ENCODE peak calls at places on chromosomes 16 and 17, in five cellular contexts. J, F, P, C and L are unnamed samples.

GRCh38 chr17:67289174-67289876 is 44.3 kb upstream of the HELZ start:
- DNase-seq in F (no peak), C (peak; percentile 85), J (peak; percentile 81), P (peak; percentile 85), L (peak; percentile 61)

GRCh38 chr16:23668225-23668624 is 10.5 kb upstream of the PLK1 start:
- DNase-seq in C (no peak), J (no peak), P (no peak), F (no peak), L (no peak)

GRCh38 chr16:51508813-51509212 is 357.7 kb upstream of the SALL1 start:
- DNase-seq in F (no peak), P (no peak), C (no peak), J (no peak), L (no peak)

GRCh38 chr17:39643271-39643670 is 6.3 kb downstream of the STARD3 start:
- DNase-seq in C (no peak), F (no peak), P (peak; percentile 28), J (peak; percentile 56), L (no peak)

GRCh38 chr16:11367483-11367906 is 22.2 kb downstream of the RMI2 start:
- DNase-seq in P (no peak), J (no peak), C (no peak), F (no peak), L (no peak)

GRCh38 chr16:80739523-80739922 is 64.9 kb downstream of the CDYL2 start:
- DNase-seq in P (no peak), F (no peak), C (no peak), J (no peak), L (no peak)

GRCh38 chr17:6753006-6753445 is 2.8 kb upstream of the XAF1 start:
- DNase-seq in P (peak; percentile 87), C (peak; percentile 33), F (no peak), J (peak; percentile 71), L (peak; percentile 14)

GRCh38 chr16:1999866-2000514 is 9.6 kb downstream of the ZNF598 start:
- DNase-seq in P (no peak), C (no peak), J (no peak), F (no peak), L (no peak)

GRCh38 chr17:68334393-68334792 is 43.1 kb downstream of the ARSG start:
- DNase-seq in F (no peak), C (no peak), P (no peak), J (no peak), L (no peak)

GRCh38 chr16:53142823-53143568 is 88.2 kb downstream of the CHD9 start:
- DNase-seq in J (no peak), C (no peak), F (no peak), P (no peak), L (no peak)

GRCh38 chr16:81524382-81524781 is 79.8 kb downstream of the CMIP start:
- DNase-seq in F (no peak), P (no peak), C (no peak), J (no peak), L (no peak)

GRCh38 chr16:49923411-49923810 is 67.5 kb upstream of the ZNF423 start:
- DNase-seq in C (no peak), F (no peak), J (no peak), P (no peak), L (no peak)

GRCh38 chr17:72953621-72954020 is 138.9 kb downstream of the SLC39A11 start:
- DNase-seq in F (no peak), P (no peak), C (no peak), J (no peak), L (no peak)

GRCh38 chr16:77660311-77660710 is 62.0 kb upstream of the NUDT7 start:
- DNase-seq in P (peak; percentile 81), J (no peak), C (no peak), F (no peak), L (no peak)

GRCh38 chr16:54591816-54592246 is 305.2 kb upstream of the IRX3 start:
- DNase-seq in J (no peak), F (no peak), P (no peak), C (no peak), L (no peak)

GRCh38 chr16:56108724-56109123 is 82.6 kb upstream of the GNAO1 start:
- DNase-seq in C (no peak), F (no peak), P (no peak), J (no peak), L (no peak)

GRCh38 chr17:2366747-2367494 is 29.6 kb downstream of the SGSM2 start:
- DNase-seq in F (no peak), C (no peak), P (no peak), J (no peak), L (no peak)

GRCh38 chr16:14007460-14007859 is 63.7 kb upstream of the MRTFB start:
- DNase-seq in F (no peak), P (peak; percentile 74), J (no peak), C (no peak), L (no peak)

GRCh38 chr16:14186954-14187306 is 115.8 kb downstream of the MRTFB start:
- DNase-seq in J (no peak), P (peak; percentile 16), F (no peak), C (no peak), L (peak; percentile 7)

GRCh38 chr16:49010879-49011278 is 270.8 kb downstream of the CBLN1 start:
- DNase-seq in C (no peak), J (no peak), F (no peak), P (no peak), L (no peak)

GRCh38 chr17:46971647-46972300 is 7.3 kb downstream of the RPRML start:
- DNase-seq in P (no peak), C (no peak), J (no peak), F (no peak), L (no peak)

GRCh38 chr16:22318690-22319358 is 21.6 kb downstream of the POLR3E start:
- DNase-seq in F (no peak), C (peak; percentile 21), J (peak; percentile 47), P (peak; percentile 41), L (peak; percentile 45)

GRCh38 chr16:54051821-54052220 is 234.8 kb downstream of the IRX3 start:
- DNase-seq in J (no peak), C (no peak), F (no peak), P (no peak), L (no peak)

GRCh38 chr17:8318536-8318935 is 8.5 kb downstream of the ARHGEF15 start:
- DNase-seq in P (no peak), C (no peak), J (no peak), F (no peak), L (no peak)

GRCh38 chr16:84618428-84619102 is 687 bp upstream of the COTL1 start:
- DNase-seq in F (no peak), P (peak; percentile 87), J (no peak), C (no peak), L (no peak)
- H3K4me3 ChIP-seq in F (peak overlapping the region; percentile 76), P (peak overlapping the region; percentile 4), J (no peak overlapping the region), C (peak overlapping the region; percentile 85), L (no peak overlapping the region)

GRCh38 chr17:81245665-81246342 is 6.7 kb downstream of the NDUFAF8 start:
- DNase-seq in P (no peak), J (peak; percentile 25), F (no peak), C (no peak), L (no peak)

GRCh38 chr17:81243333-81243664 is 4.2 kb downstream of the NDUFAF8 start:
- DNase-seq in P (no peak), F (no peak), C (no peak), J (no peak), L (no peak)

GRCh38 chr17:81242421-81243332 is 3.6 kb downstream of the NDUFAF8 start:
- DNase-seq in F (no peak), C (no peak), J (no peak), P (no peak), L (no peak)

GRCh38 chr17:81245024-81245664 is 6.0 kb downstream of the NDUFAF8 start:
- DNase-seq in J (no peak), C (no peak), P (no peak), F (no peak), L (no peak)

DNA sequence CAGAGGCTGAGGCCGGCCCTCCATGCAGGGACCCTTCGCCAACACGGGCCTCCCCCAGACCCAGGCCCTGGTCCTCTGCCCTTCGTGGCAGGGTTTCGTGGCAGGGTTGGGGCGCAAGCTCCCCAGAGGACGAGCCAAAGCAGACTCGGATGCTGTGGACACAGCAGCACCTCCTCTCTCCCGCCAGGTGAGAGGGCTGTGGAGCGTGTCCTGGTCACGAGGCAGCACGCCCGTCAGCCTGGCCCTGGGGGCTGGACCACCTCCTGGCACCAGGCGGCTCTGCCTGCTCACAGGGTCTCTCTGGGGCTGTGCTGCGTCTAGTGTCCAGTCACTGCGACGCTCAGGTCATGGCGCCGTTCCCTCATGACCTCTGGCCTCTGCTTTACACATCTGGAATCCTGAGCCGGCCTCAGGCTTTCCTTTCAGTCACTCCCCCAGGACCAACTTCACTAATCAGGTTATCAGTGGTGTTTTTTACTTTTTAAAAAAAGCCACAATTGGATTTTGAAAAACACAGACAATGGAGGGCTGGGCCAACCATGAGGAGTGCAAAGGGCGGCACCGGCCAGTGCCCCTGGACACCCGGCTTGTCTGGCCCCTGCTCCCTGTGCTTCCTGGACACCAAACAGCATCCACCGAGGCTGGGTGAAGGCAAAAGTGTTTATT is 5.4 kb downstream of the NDUFAF8 start:
- DNase-seq in F (no peak), J (no peak), P (no peak), C (no peak), L (no peak)
- TF ChIP-seq POLR2A in F (no peak), J (no peak), P (peak; percentile 40), C (no peak), L (no peak)

GRCh38 chr16:89452241-89452640 is 38.1 kb downstream of the ANKRD11 start:
- DNase-seq in C (no peak), F (no peak), J (no peak), P (no peak), L (no peak)
- H3K4me1 ChIP-seq in C (peaks cover 29% of the 10 kb centered on the region), F (peaks cover 58% of the 10 kb centered on the region), J (peaks cover 45% of the 10 kb centered on the region), P (peaks cover 43% of the 10 kb centered on the region), L (peaks cover 51% of the 10 kb centered on the region)

DNA sequence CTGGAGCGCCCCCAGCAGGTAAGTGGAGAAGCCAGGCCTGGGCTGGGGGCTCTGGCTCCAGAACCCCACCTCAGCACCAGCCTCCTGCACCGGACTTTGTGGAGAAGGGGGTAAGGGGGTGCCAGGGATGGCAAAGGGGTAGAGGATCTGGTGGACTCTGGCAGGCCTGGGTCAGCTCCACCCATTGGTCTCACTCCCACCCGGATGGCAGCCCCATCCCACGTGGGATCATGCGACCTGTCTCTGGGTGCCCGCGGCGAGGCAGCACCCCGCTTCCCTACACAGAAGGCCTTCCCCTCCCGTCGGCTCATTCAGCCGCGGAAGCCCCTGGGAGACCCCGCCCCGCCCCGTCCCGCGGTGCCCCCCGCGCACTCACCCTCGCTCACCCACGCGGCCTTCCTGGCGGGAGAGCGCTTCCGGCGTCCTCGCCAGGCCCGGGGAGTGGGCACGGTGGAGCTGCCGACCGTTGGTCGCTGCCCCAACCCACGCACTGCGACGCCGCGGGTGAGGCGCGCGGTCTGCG is 498 bp upstream of the PLEKHG4 start:
- DNase-seq in P (no peak), C (no peak), F (no peak), J (peak; percentile 32), L (no peak)
- H3K4me3 ChIP-seq in P (peak overlapping the region; percentile 60), C (peak overlapping the region; percentile 77), F (peak overlapping the region; percentile 83), J (no peak overlapping the region), L (peak overlapping the region; percentile 54)